ENCODE peak calls at places on chromosomes 13 and 19, in six cellular contexts. One of them, this sample, is unnamed.

GRCh38 chr13:114104626-114105350 is 27.6 kb downstream of the RASA3 start:
- DNase-seq in mesendoderm: no peak
- DNase-seq in effector memory CD4-positive, alpha-beta T cell: no peak
- DNase-seq in colonic mucosa: no peak
- DNase-seq in thoracic aorta: no peak
- DNase-seq in fibroblast of lung: no peak
- DNase-seq in this sample: no peak

GRCh38 chr13:94400874-94401273 is 78.6 kb downstream of the DCT start:
- DNase-seq in mesendoderm: no peak
- DNase-seq in effector memory CD4-positive, alpha-beta T cell: no peak
- DNase-seq in colonic mucosa: no peak
- DNase-seq in thoracic aorta: no peak
- DNase-seq in fibroblast of lung: no peak
- DNase-seq in this sample: no peak

GRCh38 chr13:106513025-106513424 is 22.4 kb downstream of the EFNB2 start:
- DNase-seq in mesendoderm: no peak
- DNase-seq in effector memory CD4-positive, alpha-beta T cell: no peak
- DNase-seq in colonic mucosa: no peak
- DNase-seq in thoracic aorta: no peak
- DNase-seq in fibroblast of lung: peak
- DNase-seq in this sample: no peak

GRCh38 chr19:34962945-34963530 is 991 bp downstream of the ZNF792 start:
- DNase-seq in mesendoderm: peak
- DNase-seq in effector memory CD4-positive, alpha-beta T cell: no peak
- DNase-seq in colonic mucosa: peak
- DNase-seq in thoracic aorta: no peak
- DNase-seq in fibroblast of lung: no peak
- DNase-seq in this sample: no peak

GRCh38 chr13:99436686-99437416 is 64.4 kb upstream of the TM9SF2 start:
- DNase-seq in mesendoderm: peak
- DNase-seq in effector memory CD4-positive, alpha-beta T cell: peak
- DNase-seq in colonic mucosa: peak
- DNase-seq in thoracic aorta: peak
- DNase-seq in fibroblast of lung: peak
- DNase-seq in this sample: peak

GRCh38 chr13:107117327-107118012 is 549.5 kb upstream of the ARGLU1 start:
- DNase-seq in mesendoderm: peak
- DNase-seq in effector memory CD4-positive, alpha-beta T cell: no peak
- DNase-seq in colonic mucosa: no peak
- DNase-seq in thoracic aorta: no peak
- DNase-seq in fibroblast of lung: peak
- DNase-seq in this sample: no peak

GRCh38 chr19:1505012-1505411 is 7.8 kb downstream of the ADAMTSL5 start:
- DNase-seq in mesendoderm: no peak
- DNase-seq in effector memory CD4-positive, alpha-beta T cell: no peak
- DNase-seq in colonic mucosa: no peak
- DNase-seq in thoracic aorta: no peak
- DNase-seq in fibroblast of lung: no peak
- DNase-seq in this sample: no peak

GRCh38 chr19:17871878-17872250 is at the start of gene SLC5A5:
- DNase-seq in mesendoderm: no peak
- DNase-seq in effector memory CD4-positive, alpha-beta T cell: no peak
- DNase-seq in colonic mucosa: no peak
- DNase-seq in thoracic aorta: no peak
- DNase-seq in fibroblast of lung: no peak
- DNase-seq in this sample: no peak

GRCh38 chr13:100594731-100595130 is 6.1 kb upstream of the GGACT start:
- DNase-seq in mesendoderm: peak
- DNase-seq in effector memory CD4-positive, alpha-beta T cell: no peak
- DNase-seq in colonic mucosa: peak
- DNase-seq in thoracic aorta: no peak
- DNase-seq in fibroblast of lung: no peak
- DNase-seq in this sample: no peak

GRCh38 chr13:45194081-45194939 is 6.5 kb downstream of the KCTD4 start:
- DNase-seq in mesendoderm: peak
- DNase-seq in effector memory CD4-positive, alpha-beta T cell: no peak
- DNase-seq in colonic mucosa: no peak
- DNase-seq in thoracic aorta: no peak
- DNase-seq in fibroblast of lung: peak
- DNase-seq in this sample: no peak

GRCh38 chr19:41928221-41928683 is at the start of gene ERFL:
- DNase-seq in mesendoderm: no peak
- DNase-seq in effector memory CD4-positive, alpha-beta T cell: no peak
- DNase-seq in colonic mucosa: peak
- DNase-seq in thoracic aorta: no peak
- DNase-seq in fibroblast of lung: no peak
- DNase-seq in this sample: no peak

GRCh38 chr19:18023596-18024212 is 15.7 kb downstream of the ARRDC2 start:
- DNase-seq in mesendoderm: no peak
- DNase-seq in effector memory CD4-positive, alpha-beta T cell: peak
- DNase-seq in colonic mucosa: peak
- DNase-seq in thoracic aorta: no peak
- DNase-seq in fibroblast of lung: no peak
- DNase-seq in this sample: peak

GRCh38 chr19:43674630-43674982 is 4.6 kb upstream of the PLAUR start:
- DNase-seq in mesendoderm: no peak
- DNase-seq in effector memory CD4-positive, alpha-beta T cell: no peak
- DNase-seq in colonic mucosa: no peak
- DNase-seq in thoracic aorta: no peak
- DNase-seq in fibroblast of lung: peak
- DNase-seq in this sample: no peak

GRCh38 chr13:24671367-24672117 is 8.7 kb upstream of the ATP12A start:
- DNase-seq in mesendoderm: peak
- DNase-seq in effector memory CD4-positive, alpha-beta T cell: no peak
- DNase-seq in colonic mucosa: peak
- DNase-seq in thoracic aorta: no peak
- DNase-seq in fibroblast of lung: peak
- DNase-seq in this sample: peak

GRCh38 chr19:45630463-45630862 is 8.7 kb downstream of the EML2 start:
- DNase-seq in mesendoderm: peak
- DNase-seq in effector memory CD4-positive, alpha-beta T cell: no peak
- DNase-seq in colonic mucosa: no peak
- DNase-seq in thoracic aorta: no peak
- DNase-seq in fibroblast of lung: peak
- DNase-seq in this sample: no peak

GRCh38 chr13:71316964-71317363 is 550.0 kb downstream of the DACH1 start:
- DNase-seq in mesendoderm: no peak
- DNase-seq in effector memory CD4-positive, alpha-beta T cell: no peak
- DNase-seq in colonic mucosa: no peak
- DNase-seq in thoracic aorta: no peak
- DNase-seq in fibroblast of lung: no peak
- DNase-seq in this sample: no peak

GRCh38 chr13:24827799-24828198 is 63.8 kb downstream of the RNF17 start:
- DNase-seq in mesendoderm: no peak
- DNase-seq in effector memory CD4-positive, alpha-beta T cell: no peak
- DNase-seq in colonic mucosa: no peak
- DNase-seq in thoracic aorta: no peak
- DNase-seq in fibroblast of lung: no peak
- DNase-seq in this sample: no peak

GRCh38 chr19:45508931-45509691 is 1.8 kb downstream of the VASP start:
- DNase-seq in mesendoderm: peak
- DNase-seq in effector memory CD4-positive, alpha-beta T cell: no peak
- DNase-seq in colonic mucosa: peak
- DNase-seq in thoracic aorta: peak
- DNase-seq in fibroblast of lung: peak
- DNase-seq in this sample: peak

GRCh38 chr19:31346660-31347059 is 2.6 kb downstream of the TSHZ3 start:
- DNase-seq in mesendoderm: no peak
- DNase-seq in effector memory CD4-positive, alpha-beta T cell: no peak
- DNase-seq in colonic mucosa: no peak
- DNase-seq in thoracic aorta: no peak
- DNase-seq in fibroblast of lung: no peak
- DNase-seq in this sample: no peak

GRCh38 chr13:20090349-20090748 is 70.5 kb downstream of the GJA3 start:
- DNase-seq in mesendoderm: no peak
- DNase-seq in effector memory CD4-positive, alpha-beta T cell: no peak
- DNase-seq in colonic mucosa: no peak
- DNase-seq in thoracic aorta: no peak
- DNase-seq in fibroblast of lung: no peak
- DNase-seq in this sample: peak

DNA sequence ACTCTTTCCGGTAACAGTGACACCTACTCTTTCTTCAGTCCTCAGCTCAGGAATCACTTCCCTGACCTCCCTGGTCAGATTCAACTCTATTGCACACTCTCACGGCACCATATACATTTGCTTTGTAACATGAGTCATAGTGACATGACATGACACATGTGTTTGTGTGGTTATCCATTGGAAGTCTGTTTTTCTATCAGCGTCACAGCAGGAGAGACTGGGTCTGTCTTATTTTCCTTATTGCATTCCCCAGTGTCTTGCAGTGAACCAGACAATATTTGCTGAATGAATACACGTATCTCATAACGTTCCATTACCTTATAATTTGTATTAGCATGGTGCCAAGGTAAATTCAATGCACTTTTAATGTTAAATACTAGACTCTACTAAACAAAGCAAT is 102.0 kb downstream of the DCLK1 start:
- DNase-seq in mesendoderm: no peak
- DNase-seq in effector memory CD4-positive, alpha-beta T cell: no peak
- DNase-seq in colonic mucosa: no peak
- DNase-seq in thoracic aorta: no peak
- DNase-seq in fibroblast of lung: peak
- DNase-seq in this sample: no peak
- H3K27ac ChIP-seq in mesendoderm: no peak
- H3K27ac ChIP-seq in effector memory CD4-positive, alpha-beta T cell: no peak
- H3K27ac ChIP-seq in colonic mucosa: no peak
- H3K27ac ChIP-seq in thoracic aorta: no peak
- H3K27ac ChIP-seq in fibroblast of lung: no peak
- H3K27ac ChIP-seq in this sample: no peak

GRCh38 chr19:57099199-57099661 is 20.6 kb upstream of the USP29 start:
- DNase-seq in mesendoderm: peak
- DNase-seq in effector memory CD4-positive, alpha-beta T cell: peak
- DNase-seq in colonic mucosa: peak
- DNase-seq in thoracic aorta: no peak
- DNase-seq in fibroblast of lung: peak
- DNase-seq in this sample: peak

GRCh38 chr19:57105976-57106610 is 13.7 kb upstream of the USP29 start:
- DNase-seq in mesendoderm: no peak
- DNase-seq in effector memory CD4-positive, alpha-beta T cell: no peak
- DNase-seq in colonic mucosa: no peak
- DNase-seq in thoracic aorta: no peak
- DNase-seq in fibroblast of lung: no peak
- DNase-seq in this sample: no peak

GRCh38 chr19:57106646-57107235 is 13.0 kb upstream of the USP29 start:
- DNase-seq in mesendoderm: no peak
- DNase-seq in effector memory CD4-positive, alpha-beta T cell: no peak
- DNase-seq in colonic mucosa: no peak
- DNase-seq in thoracic aorta: no peak
- DNase-seq in fibroblast of lung: no peak
- DNase-seq in this sample: no peak

DNA sequence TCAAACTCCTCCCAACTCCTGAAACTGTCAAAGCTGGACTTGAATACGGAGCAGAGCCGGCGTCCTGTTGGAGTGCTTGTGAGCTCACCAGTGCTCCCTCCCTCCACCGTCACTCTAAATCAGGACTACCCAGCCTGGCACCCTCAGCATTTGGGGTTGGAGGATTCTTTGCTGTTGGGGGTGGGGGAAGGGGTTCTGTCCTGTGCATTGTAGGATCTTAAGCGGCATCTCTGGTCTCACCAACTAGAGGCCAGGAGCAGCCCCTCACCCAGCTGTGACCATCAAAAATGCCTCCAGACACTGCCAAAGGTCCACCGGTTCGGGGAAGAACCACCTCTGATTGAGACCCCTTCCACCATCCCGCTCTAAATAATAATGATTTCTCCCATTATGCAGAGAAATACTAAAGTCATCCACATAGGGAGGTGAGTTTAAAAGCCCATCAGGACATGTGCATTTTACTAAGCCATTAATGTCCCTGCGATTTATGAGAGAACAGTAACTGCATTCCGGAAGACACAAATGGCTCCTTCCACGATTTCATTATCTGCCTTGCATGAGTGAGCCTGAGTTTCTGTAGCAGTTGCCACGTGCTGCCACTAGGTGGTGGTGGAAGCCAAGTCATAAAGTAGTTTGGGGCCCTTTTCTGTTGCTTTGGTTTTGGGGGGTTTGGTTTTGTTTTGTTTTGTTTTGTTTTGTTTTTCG is 16.1 kb upstream of the USP29 start:
- DNase-seq in mesendoderm: peak
- DNase-seq in effector memory CD4-positive, alpha-beta T cell: peak
- DNase-seq in colonic mucosa: peak
- DNase-seq in thoracic aorta: peak
- DNase-seq in fibroblast of lung: peak
- DNase-seq in this sample: peak
- H3K4me3 ChIP-seq in mesendoderm: no peak
- H3K4me3 ChIP-seq in effector memory CD4-positive, alpha-beta T cell: no peak
- H3K4me3 ChIP-seq in colonic mucosa: no peak
- H3K4me3 ChIP-seq in thoracic aorta: peak
- H3K4me3 ChIP-seq in fibroblast of lung: no peak
- H3K4me3 ChIP-seq in this sample: no peak

DNA sequence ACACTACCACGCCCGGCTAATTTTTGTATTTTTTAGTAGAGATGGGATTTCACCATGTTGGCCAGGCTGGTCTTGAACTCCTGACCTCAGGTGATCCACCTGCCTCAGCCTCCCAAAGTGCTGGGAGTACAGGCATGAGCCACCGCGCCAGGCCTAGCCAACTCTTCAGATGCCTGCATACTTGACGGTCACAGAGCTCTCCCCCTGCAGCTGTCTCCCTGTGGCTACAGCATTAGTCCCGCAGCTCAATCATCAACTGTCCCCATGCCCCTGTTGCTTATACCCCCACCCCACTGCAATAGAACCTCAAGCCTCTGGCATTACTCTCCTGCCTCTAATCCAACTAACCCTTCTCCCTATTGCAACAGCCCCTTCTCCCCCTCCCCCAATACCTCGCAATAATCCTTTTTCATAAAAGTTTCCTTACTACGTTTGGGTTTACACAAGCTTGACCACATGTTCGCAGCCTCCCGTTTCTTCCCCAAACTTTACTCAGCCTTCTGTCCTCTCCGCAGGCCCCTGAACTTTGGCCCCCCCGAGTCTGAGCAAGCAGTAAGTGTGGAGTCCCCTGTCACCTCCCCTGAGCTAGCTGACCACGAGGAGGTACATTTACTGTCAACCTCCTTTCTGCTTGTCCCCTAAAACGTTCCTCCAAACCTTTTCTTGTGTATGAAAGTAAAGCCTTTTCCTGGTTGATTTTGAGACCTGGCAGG is 1.7 kb downstream of the ZNF77 start:
- DNase-seq in mesendoderm: no peak
- DNase-seq in effector memory CD4-positive, alpha-beta T cell: no peak
- DNase-seq in colonic mucosa: no peak
- DNase-seq in thoracic aorta: no peak
- DNase-seq in fibroblast of lung: no peak
- DNase-seq in this sample: no peak
- H3K27ac ChIP-seq in mesendoderm: no peak
- H3K27ac ChIP-seq in effector memory CD4-positive, alpha-beta T cell: no peak
- H3K27ac ChIP-seq in colonic mucosa: no peak
- H3K27ac ChIP-seq in thoracic aorta: no peak
- H3K27ac ChIP-seq in fibroblast of lung: no peak
- H3K27ac ChIP-seq in this sample: no peak

DNA sequence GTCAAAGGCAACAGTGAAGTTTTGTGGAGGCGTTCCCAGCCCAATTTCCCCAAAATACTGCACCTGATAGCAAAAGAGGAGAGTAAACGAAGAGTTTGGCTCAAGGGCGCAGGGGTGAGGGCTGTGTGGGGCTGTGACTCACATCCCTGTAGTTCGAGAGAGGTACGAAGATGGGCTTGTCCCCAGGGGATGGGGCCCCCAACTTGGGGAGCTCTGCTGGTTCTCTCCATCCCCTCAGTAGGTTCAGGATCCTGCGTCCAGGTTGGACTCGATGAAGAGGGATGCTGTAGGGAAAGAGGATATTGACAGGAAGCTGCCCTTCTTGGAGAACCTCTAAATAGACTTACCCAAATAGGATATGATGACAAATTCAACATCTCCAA is 3.4 kb downstream of the NAPSA start:
- DNase-seq in mesendoderm: no peak
- DNase-seq in effector memory CD4-positive, alpha-beta T cell: no peak
- DNase-seq in colonic mucosa: no peak
- DNase-seq in thoracic aorta: no peak
- DNase-seq in fibroblast of lung: no peak
- DNase-seq in this sample: no peak
- H3K4me3 ChIP-seq in mesendoderm: no peak
- H3K4me3 ChIP-seq in effector memory CD4-positive, alpha-beta T cell: no peak
- H3K4me3 ChIP-seq in colonic mucosa: no peak
- H3K4me3 ChIP-seq in thoracic aorta: no peak
- H3K4me3 ChIP-seq in fibroblast of lung: no peak
- H3K4me3 ChIP-seq in this sample: no peak